ENCODE peak calls at places on chromosomes 12 and 14, in eight cellular contexts. C is Jurkat, Clone E6-1; W is NCI-H1694 treated with DMSO at 0.1 percent for 48 hours; I is NCI-H2081; Y is bronchial epithelial cell; R is EL; F is mesenteric fat pad; N is A673. Q is an unnamed sample.

GRCh38 chr12:95316798-95317197 is 99.2 kb downstream of the VEZT start:
- DNase-seq in R (no peak), Y (peak), C (no peak), F (no peak), W (no peak), N (no peak), I (no peak), Q (no peak)

GRCh38 chr14:39434401-39434800 is 2.2 kb upstream of the FBXO33 start:
- DNase-seq in W (no peak), Y (peak), N (no peak), F (no peak), C (no peak), I (no peak), R (no peak), Q (no peak)

GRCh38 chr12:46260153-46260912 is 8.5 kb downstream of the SLC38A1 start:
- DNase-seq in C (no peak), N (no peak), Y (no peak), F (no peak), W (no peak), R (peak), I (no peak), Q (no peak)

GRCh38 chr12:80892597-80893445 is 44.9 kb downstream of the LIN7A start:
- DNase-seq in I (no peak), W (no peak), Y (no peak), R (peak), N (peak), F (no peak), C (no peak), Q (no peak)

GRCh38 chr12:52634266-52635056 is 16.1 kb upstream of the KRT73 start:
- DNase-seq in R (no peak), C (no peak), W (peak), I (peak), F (peak), Y (no peak), N (no peak), Q (peak)

GRCh38 chr12:107501681-107502080 is 183.9 kb upstream of the PWP1 start:
- DNase-seq in W (no peak), F (no peak), I (no peak), Y (no peak), R (no peak), C (no peak), N (no peak), Q (no peak)

GRCh38 chr12:123705935-123706334 is 6.2 kb upstream of the ATP6V0A2 start:
- DNase-seq in C (no peak), F (peak), Y (no peak), N (peak), W (no peak), R (no peak), I (peak), Q (no peak)

GRCh38 chr14:91899213-91899612 is 31.9 kb upstream of the TC2N start:
- DNase-seq in I (peak), W (no peak), C (no peak), N (no peak), Y (no peak), F (no peak), R (no peak), Q (no peak)

GRCh38 chr12:89800435-89800834 is 91.8 kb upstream of the ATP2B1 start:
- DNase-seq in C (no peak), R (no peak), I (no peak), N (no peak), Y (no peak), W (no peak), F (no peak), Q (no peak)

GRCh38 chr12:28811457-28811856 is 337.6 kb upstream of the FAR2 start:
- DNase-seq in N (no peak), C (no peak), Y (no peak), W (no peak), R (no peak), I (no peak), F (no peak), Q (no peak)

GRCh38 chr12:113846275-113846674 is 119.8 kb downstream of the RBM19 start:
- DNase-seq in C (no peak), I (no peak), Y (no peak), N (no peak), F (no peak), W (no peak), R (peak), Q (no peak)

GRCh38 chr12:125332900-125333299 is 267.7 kb downstream of the AACS start:
- DNase-seq in W (no peak), N (no peak), F (no peak), R (no peak), Y (no peak), I (no peak), C (no peak), Q (no peak)

GRCh38 chr12:12585115-12585862 is 22.6 kb upstream of the DUSP16 start:
- DNase-seq in N (no peak), C (no peak), R (peak), Y (peak), I (no peak), W (no peak), F (no peak), Q (no peak)

GRCh38 chr12:81075539-81075938 is 2.3 kb upstream of the ACSS3 start:
- DNase-seq in Y (no peak), F (no peak), W (no peak), I (no peak), N (no peak), R (no peak), C (no peak), Q (no peak)

GRCh38 chr14:74593241-74593985 is 18.6 kb downstream of the LTBP2 start:
- DNase-seq in F (no peak), C (no peak), Y (no peak), N (no peak), W (no peak), I (no peak), R (no peak), Q (no peak)

GRCh38 chr14:100108042-100108825 is 43.0 kb downstream of the EVL start:
- DNase-seq in N (peak), I (peak), C (peak), F (peak), Y (peak), R (peak), W (peak), Q (peak)

GRCh38 chr12:4987076-4987775 is 56.5 kb upstream of the KCNA5 start:
- DNase-seq in C (no peak), F (no peak), W (no peak), Y (no peak), R (no peak), N (peak), I (peak), Q (no peak)

GRCh38 chr12:52969828-52970569 is 21.1 kb downstream of the KRT18 start:
- DNase-seq in F (no peak), I (no peak), R (no peak), N (no peak), W (no peak), C (no peak), Y (no peak), Q (no peak)

GRCh38 chr14:36663404-36664321 is 2.0 kb downstream of the PAX9 start:
- DNase-seq in Y (peak), F (no peak), I (no peak), W (no peak), N (peak), R (no peak), C (no peak), Q (no peak)

GRCh38 chr14:52000019-52000582 is 10.8 kb downstream of the RTRAF start:
- DNase-seq in C (no peak), N (no peak), R (peak), W (no peak), F (no peak), I (no peak), Y (no peak), Q (no peak)

GRCh38 chr12:123442774-123443173 is 6.3 kb upstream of the RILPL2 start:
- DNase-seq in W (no peak), Y (no peak), N (no peak), C (no peak), I (no peak), F (no peak), R (no peak), Q (no peak)

GRCh38 chr12:112887542-112887941 is 19.2 kb upstream of the OAS1 start:
- DNase-seq in F (no peak), I (no peak), C (no peak), W (no peak), R (no peak), Y (no peak), N (peak), Q (no peak)

GRCh38 chr12:89844539-89844938 is 135.9 kb upstream of the ATP2B1 start:
- DNase-seq in N (no peak), R (no peak), W (no peak), I (no peak), Y (peak), C (no peak), F (no peak), Q (no peak)

GRCh38 chr14:96383445-96383844 is 8.5 kb upstream of the AK7 start:
- DNase-seq in R (no peak), N (no peak), W (no peak), I (no peak), F (no peak), Y (peak), C (no peak), Q (no peak)

GRCh38 chr12:132491349-132491663 is 1.4 kb downstream of the FBRSL1 start:
- DNase-seq in F (no peak), Y (peak), C (no peak), I (no peak), R (no peak), N (no peak), W (no peak), Q (no peak)

GRCh38 chr14:89702151-89702936 is 252.2 kb downstream of the EFCAB11 start:
- DNase-seq in F (no peak), R (peak), W (no peak), Y (peak), I (no peak), N (no peak), C (no peak), Q (peak)

GRCh38 chr12:52494100-52494499 is 1.0 kb upstream of the KRT6A start:
- DNase-seq in W (no peak), C (no peak), R (no peak), I (no peak), Y (peak), N (no peak), F (no peak), Q (no peak)

GRCh38 chr14:50736932-50737419 is 68.9 kb upstream of the SAV1 start:
- DNase-seq in F (no peak), R (no peak), I (no peak), C (no peak), W (no peak), Y (no peak), N (peak), Q (no peak)

GRCh38 chr12:27919671-27920235 is 52.8 kb downstream of the PTHLH start:
- DNase-seq in F (no peak), N (no peak), Y (no peak), R (no peak), W (no peak), C (no peak), I (no peak), Q (no peak)

GRCh38 chr14:62776300-62776699 is 269.0 kb downstream of the KCNH5 start:
- DNase-seq in W (no peak), I (no peak), Y (no peak), N (no peak), C (no peak), F (no peak), R (no peak), Q (no peak)

GRCh38 chr12:121861549-121862254 is 3.0 kb upstream of the HPD start:
- DNase-seq in W (no peak), N (no peak), Y (no peak), R (peak), F (no peak), I (no peak), C (no peak), Q (no peak)

GRCh38 chr14:69999246-69999645 is 120.0 kb downstream of the SMOC1 start:
- DNase-seq in F (no peak), I (peak), W (no peak), N (no peak), Y (peak), C (no peak), R (peak), Q (no peak)

GRCh38 chr12:63805704-63806672 is 26.3 kb downstream of the RXYLT1 start:
- DNase-seq in I (peak), F (no peak), R (no peak), C (no peak), N (no peak), W (no peak), Y (no peak), Q (no peak)

Q was measured in DMS 273 treated with DMSO at 0.1 percent for 48 hours.